ENCODE peak calls at places on chromosomes 1 and 21, in seven cellular contexts. B is left cardiac atrium; C is tibial nerve; K is progenitor cell of endocrine pancreas; X is iris pigment epithelial cell; U is stimulated activated CD8-positive, alpha-beta memory T cell treated with anti-CD3 and anti-CD28 coated beads, Interleukin-2, amount 100 ng/mL, for 1 hour; A is neural crest cell. E is an unnamed sample.
A peak's percentile ranks its signal among the peaks of the same experiment; 100 is the strongest.

GRCh38 chr1:110281363-110282290 is 57.5 kb upstream of the RBM15 start:
- DNase-seq in B (no peak), C (no peak), K (no peak), X (no peak), U (no peak), A (no peak), E (no peak)

GRCh38 chr1:36733748-36734147 is 251.0 kb upstream of the CSF3R start:
- DNase-seq in B (no peak), C (no peak), K (no peak), X (no peak), U (no peak), A (no peak), E (no peak)

GRCh38 chr1:24641646-24642151 is 1.4 kb upstream of the SRRM1 start:
- DNase-seq in B (peak; percentile 53), C (no peak), K (no peak), X (peak; percentile 24), U (peak; percentile 10), A (no peak), E (peak; percentile 57)

GRCh38 chr1:171674443-171675405 is 22.2 kb upstream of the MYOC start:
- DNase-seq in B (no peak), C (no peak), K (no peak), X (no peak), U (no peak), A (no peak), E (peak; percentile 4)

GRCh38 chr1:27137022-27137542 is 17.8 kb downstream of the SLC9A1 start:
- DNase-seq in B (peak; percentile 65), C (peak; percentile 51), K (no peak), X (no peak), U (peak; percentile 52), A (no peak), E (no peak)

GRCh38 chr1:48760889-48761288 is 15.8 kb downstream of the BEND5 start:
- DNase-seq in B (no peak), C (no peak), K (no peak), X (no peak), U (no peak), A (no peak), E (peak; percentile 57)

GRCh38 chr1:150234647-150235435 is 1.1 kb downstream of the ANP32E start:
- DNase-seq in B (peak; percentile 86), C (peak; percentile 63), K (peak; percentile 41), X (peak; percentile 73), U (peak; percentile 84), A (peak; percentile 50), E (peak; percentile 87)

GRCh38 chr1:42845866-42846256 is 552 bp upstream of the ZNF691 start:
- DNase-seq in B (no peak), C (no peak), K (no peak), X (no peak), U (no peak), A (no peak), E (no peak)

GRCh38 chr1:150362721-150363425 is 1.1 kb upstream of the RPRD2 start:
- DNase-seq in B (no peak), C (no peak), K (no peak), X (no peak), U (peak; percentile 24), A (no peak), E (no peak)

GRCh38 chr1:31433396-31433930 is 20.4 kb downstream of the SERINC2 start:
- DNase-seq in B (no peak), C (no peak), K (no peak), X (no peak), U (no peak), A (no peak), E (no peak)

GRCh38 chr21:14273736-14274538 is 58.0 kb downstream of the RBM11 start:
- DNase-seq in B (peak; percentile 77), C (no peak), K (no peak), X (no peak), U (no peak), A (no peak), E (no peak)

GRCh38 chr1:38624341-38625039 is 235.1 kb downstream of the RRAGC start:
- DNase-seq in B (no peak), C (no peak), K (no peak), X (no peak), U (no peak), A (no peak), E (no peak)

GRCh38 chr1:23539698-23540266 is 8.7 kb upstream of the E2F2 start:
- DNase-seq in B (peak; percentile 84), C (peak; percentile 87), K (peak; percentile 87), X (peak; percentile 86), U (peak; percentile 82), A (peak; percentile 90), E (peak; percentile 94)

GRCh38 chr21:38768385-38769071 is 37.2 kb upstream of the ETS2 start:
- DNase-seq in B (no peak), C (no peak), K (no peak), X (peak; percentile 97), U (no peak), A (no peak), E (peak; percentile 92)

GRCh38 chr1:97680894-97681293 is 239.9 kb downstream of the DPYD start:
- DNase-seq in B (no peak), C (no peak), K (no peak), X (peak; percentile 21), U (no peak), A (no peak), E (no peak)

GRCh38 chr1:66197785-66198184 is 336.2 kb upstream of the SGIP1 start:
- DNase-seq in B (no peak), C (no peak), K (no peak), X (no peak), U (no peak), A (no peak), E (peak; percentile 30)

GRCh38 chr1:233294991-233295774 is at the start of gene PCNX2:
- DNase-seq in B (peak; percentile 53), C (no peak), K (peak; percentile 29), X (peak; percentile 72), U (peak; percentile 36), A (peak; percentile 38), E (peak; percentile 75)

GRCh38 chr1:196717868-196718267 is 56.8 kb upstream of the CFHR3 start:
- DNase-seq in B (no peak), C (no peak), K (no peak), X (no peak), U (no peak), A (no peak), E (no peak)

GRCh38 chr1:82565546-82565945 is 764.8 kb downstream of the ADGRL2 start:
- DNase-seq in B (peak; percentile 20), C (peak; percentile 13), K (no peak), X (peak; percentile 63), U (no peak), A (no peak), E (peak; percentile 81)

GRCh38 chr1:237736372-237737029 is 154.2 kb downstream of the ZP4 start:
- DNase-seq in B (no peak), C (no peak), K (no peak), X (no peak), U (no peak), A (no peak), E (peak; percentile 1)

GRCh38 chr1:11569551-11569950 is 84.7 kb downstream of the FBXO2 start:
- DNase-seq in B (no peak), C (no peak), K (no peak), X (no peak), U (no peak), A (no peak), E (no peak)

GRCh38 chr1:2019162-2019542 is at the start of gene GABRD:
- DNase-seq in B (no peak), C (no peak), K (no peak), X (peak; percentile 8), U (no peak), A (peak; percentile 20), E (peak; percentile 33)

GRCh38 chr1:39829791-39830533 is 41.3 kb upstream of the BMP8B start:
- DNase-seq in B (no peak), C (no peak), K (no peak), X (peak; percentile 52), U (no peak), A (no peak), E (no peak)

GRCh38 chr21:44897326-44898010 is 23.2 kb downstream of the ITGB2 start:
- DNase-seq in B (no peak), C (no peak), K (no peak), X (no peak), U (no peak), A (no peak), E (no peak)

GRCh38 chr1:23582820-23583219 is 23.5 kb upstream of the ID3 start:
- DNase-seq in B (no peak), C (no peak), K (no peak), X (no peak), U (no peak), A (no peak), E (no peak)

GRCh38 chr1:153577624-153578051 is 12.0 kb upstream of the S100A2 start:
- DNase-seq in B (peak; percentile 26), C (no peak), K (no peak), X (no peak), U (no peak), A (no peak), E (no peak)

GRCh38 chr1:77866296-77866695 is 22.1 kb upstream of the NEXN start:
- DNase-seq in B (no peak), C (no peak), K (no peak), X (peak; percentile 38), U (no peak), A (no peak), E (peak; percentile 23)

GRCh38 chr21:38520511-38520910 is 22.2 kb upstream of the ERG start:
- DNase-seq in B (no peak), C (no peak), K (no peak), X (no peak), U (no peak), A (no peak), E (no peak)

GRCh38 chr21:41955516-41955915 is 1.7 kb upstream of the C2CD2 start:
- DNase-seq in B (no peak), C (no peak), K (no peak), X (no peak), U (no peak), A (no peak), E (no peak)

GRCh38 chr1:40344597-40344996 is 27.5 kb upstream of the COL9A2 start:
- DNase-seq in B (peak; percentile 58), C (peak; percentile 36), K (no peak), X (peak; percentile 95), U (no peak), A (no peak), E (peak; percentile 92)

GRCh38 chr1:45945426-45945825 is 142.0 kb downstream of the MAST2 start:
- DNase-seq in B (peak; percentile 45), C (no peak), K (no peak), X (peak; percentile 64), U (no peak), A (no peak), E (no peak)

GRCh38 chr21:36640260-36641244 is 58.4 kb upstream of the SIM2 start:
- DNase-seq in B (no peak), C (no peak), K (no peak), X (peak; percentile 26), U (no peak), A (no peak), E (no peak)

GRCh38 chr1:3954391-3955160 is 54.5 kb upstream of the C1orf174 start:
- DNase-seq in B (no peak), C (no peak), K (no peak), X (no peak), U (no peak), A (no peak), E (no peak)

GRCh38 chr1:38119000-38119399 is 72.4 kb upstream of the POU3F1 start:
- DNase-seq in B (no peak), C (no peak), K (no peak), X (no peak), U (no peak), A (no peak), E (no peak)

GRCh38 chr1:151512326-151512725 is 1.1 kb downstream of the CGN start:
- DNase-seq in B (no peak), C (no peak), K (no peak), X (no peak), U (no peak), A (no peak), E (no peak)